ENCODE peak calls at places on chromosomes 7 and 10, in five cellular contexts. B is NAMALWA, V is mammary epithelial cell, W is ecto neural progenitor cell, T is NCI-H1105. G is an unnamed sample.

GRCh38 chr10:111539246-111539645 is 462.4 kb downstream of the ADRA2A start:
- DNase-seq in T (no peak), V (no peak), W (no peak), B (no peak), G (no peak)

GRCh38 chr10:124574456-124575070 is 112.9 kb downstream of the LHPP start:
- DNase-seq in W (no peak), B (no peak), T (no peak), V (no peak), G (no peak)

GRCh38 chr7:139362302-139362701 is 2.6 kb downstream of the LUC7L2 start:
- DNase-seq in B (no peak), W (no peak), T (peak), V (peak), G (no peak)

GRCh38 chr7:48384180-48384752 is 213.0 kb downstream of the ABCA13 start:
- DNase-seq in W (no peak), V (peak), B (no peak), T (no peak), G (peak)

GRCh38 chr7:157711353-157711888 is 374.6 kb downstream of the DNAJB6 start:
- DNase-seq in B (no peak), T (no peak), W (peak), V (no peak), G (no peak)

GRCh38 chr7:39248693-39249090 is 271.0 kb downstream of the POU6F2 start:
- DNase-seq in B (no peak), T (no peak), V (no peak), W (no peak), G (no peak)

GRCh38 chr7:36039671-36040070 is 113.4 kb upstream of the EEPD1 start:
- DNase-seq in W (no peak), V (no peak), B (no peak), T (no peak), G (no peak)

GRCh38 chr7:102012941-102013461 is 195.6 kb downstream of the CUX1 start:
- DNase-seq in T (no peak), W (no peak), B (no peak), V (no peak), G (no peak)

GRCh38 chr7:94509879-94510581 is 421 bp downstream of the CASD1 start:
- DNase-seq in W (peak), T (peak), V (peak), B (peak), G (no peak)

GRCh38 chr7:155543011-155543881 is 3.1 kb downstream of the CNPY1 start:
- DNase-seq in T (no peak), V (no peak), B (no peak), W (no peak), G (no peak)

GRCh38 chr10:112832361-112832878 is 117.6 kb upstream of the TCF7L2 start:
- DNase-seq in B (no peak), T (no peak), V (peak), W (no peak), G (no peak)

GRCh38 chr10:131041361-131041916 is 270.1 kb downstream of the TCERG1L start:
- DNase-seq in W (no peak), V (no peak), T (peak), B (no peak), G (no peak)

GRCh38 chr10:35643151-35643975 is 1.3 kb upstream of the FZD8 start:
- DNase-seq in B (no peak), W (peak), T (no peak), V (no peak), G (no peak)